ENCODE peak calls at places on chromosome 12, in four cellular contexts. B, N, O and Y are unnamed samples.

GRCh38 chr12:115199831-115200230 is 515.9 kb upstream of the TBX3 start:
- DNase-seq in B (no peak), N (no peak), O (no peak), Y (no peak)

GRCh38 chr12:121767525-121768016 is 25.9 kb downstream of the RHOF start:
- DNase-seq in B (peak), N (no peak), O (peak), Y (no peak)

GRCh38 chr12:107319536-107320030 is 226.2 kb upstream of the CRY1 start:
- DNase-seq in B (no peak), N (no peak), O (no peak), Y (no peak)

GRCh38 chr12:85568395-85569103 is 267.7 kb downstream of the RASSF9 start:
- DNase-seq in B (no peak), N (no peak), O (no peak), Y (peak)

GRCh38 chr12:127675936-127676335 is 591.0 kb upstream of the TMEM132C start:
- DNase-seq in B (no peak), N (no peak), O (no peak), Y (peak)

GRCh38 chr12:75720807-75721206 is 209.4 kb upstream of the KRR1 start:
- DNase-seq in B (no peak), N (no peak), O (no peak), Y (no peak)

GRCh38 chr12:129706716-129707115 is 197.1 kb downstream of the TMEM132D start:
- DNase-seq in B (no peak), N (no peak), O (no peak), Y (no peak)

GRCh38 chr12:62834971-62835547 is 99.9 kb downstream of the PPM1H start:
- DNase-seq in B (no peak), N (no peak), O (no peak), Y (no peak)

GRCh38 chr12:5798242-5799015 is 146.6 kb downstream of the ANO2 start:
- DNase-seq in B (no peak), N (no peak), O (no peak), Y (no peak)

GRCh38 chr12:100401660-100402059 is 44.8 kb downstream of the SLC17A8 start:
- DNase-seq in B (no peak), N (no peak), O (no peak), Y (no peak)

GRCh38 chr12:125314051-125314882 is 249.0 kb downstream of the AACS start:
- DNase-seq in B (no peak), N (no peak), O (no peak), Y (no peak)

GRCh38 chr12:84843588-84844144 is 68.9 kb downstream of the SLC6A15 start:
- DNase-seq in B (no peak), N (no peak), O (no peak), Y (no peak)

GRCh38 chr12:77830952-77831351 is 258 bp downstream of the NAV3 start:
- DNase-seq in B (no peak), N (no peak), O (no peak), Y (no peak)

GRCh38 chr12:103848132-103848531 is 7.1 kb upstream of the NT5DC3 start:
- DNase-seq in B (no peak), N (no peak), O (no peak), Y (peak)

DNA sequence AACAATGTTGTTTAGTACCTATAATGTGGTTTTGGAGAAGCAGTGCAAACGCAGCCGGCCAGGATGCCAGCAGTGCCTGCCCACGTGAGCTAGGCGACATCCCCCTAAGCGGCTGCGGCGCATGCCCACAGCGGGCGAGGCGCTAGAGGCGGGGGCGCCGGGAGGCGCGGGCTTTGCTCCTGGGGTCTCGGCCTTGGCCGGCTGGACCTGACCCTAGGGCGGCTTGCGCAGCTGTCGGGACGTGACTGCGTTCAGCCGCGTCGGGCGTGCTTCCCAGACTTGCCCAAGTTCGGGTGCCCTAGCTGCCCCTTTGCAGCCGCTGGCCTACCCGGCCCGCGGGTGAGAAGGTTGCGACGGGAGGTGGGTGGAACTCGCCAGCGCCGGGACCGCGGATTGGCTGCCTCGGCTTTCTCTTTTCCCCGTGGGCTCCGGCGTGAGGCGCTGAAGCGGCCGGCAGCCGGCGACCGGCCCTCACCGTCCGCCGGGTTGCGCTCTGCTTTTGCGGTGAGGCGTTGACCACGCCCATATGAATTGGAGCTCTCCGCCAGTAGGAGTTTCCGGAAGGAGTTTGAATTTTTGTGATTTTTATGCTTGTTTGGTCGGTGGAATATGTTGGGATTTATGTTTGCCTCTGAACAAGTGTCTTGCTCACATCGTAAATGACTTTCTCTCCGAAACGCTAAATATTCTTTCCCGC is at the start of gene TMEM19:
- DNase-seq in B (peak), N (peak), O (peak), Y (peak)
- TF ChIP-seq POLR2A in B (no peak), N (peak), O (peak), Y (peak)

GRCh38 chr12:21774358-21775129 is at the start of gene KCNJ8:
- DNase-seq in B (peak), N (no peak), O (peak), Y (peak)
- TF ChIP-seq POLR2A in B (no peak), N (no peak), O (no peak), Y (peak)

GRCh38 chr12:43482311-43483085 is 69.5 kb downstream of the ADAMTS20 start:
- DNase-seq in B (no peak), N (no peak), O (no peak), Y (no peak)
- TF ChIP-seq POLR2A in B (no peak), N (no peak), O (no peak), Y (no peak)

DNA sequence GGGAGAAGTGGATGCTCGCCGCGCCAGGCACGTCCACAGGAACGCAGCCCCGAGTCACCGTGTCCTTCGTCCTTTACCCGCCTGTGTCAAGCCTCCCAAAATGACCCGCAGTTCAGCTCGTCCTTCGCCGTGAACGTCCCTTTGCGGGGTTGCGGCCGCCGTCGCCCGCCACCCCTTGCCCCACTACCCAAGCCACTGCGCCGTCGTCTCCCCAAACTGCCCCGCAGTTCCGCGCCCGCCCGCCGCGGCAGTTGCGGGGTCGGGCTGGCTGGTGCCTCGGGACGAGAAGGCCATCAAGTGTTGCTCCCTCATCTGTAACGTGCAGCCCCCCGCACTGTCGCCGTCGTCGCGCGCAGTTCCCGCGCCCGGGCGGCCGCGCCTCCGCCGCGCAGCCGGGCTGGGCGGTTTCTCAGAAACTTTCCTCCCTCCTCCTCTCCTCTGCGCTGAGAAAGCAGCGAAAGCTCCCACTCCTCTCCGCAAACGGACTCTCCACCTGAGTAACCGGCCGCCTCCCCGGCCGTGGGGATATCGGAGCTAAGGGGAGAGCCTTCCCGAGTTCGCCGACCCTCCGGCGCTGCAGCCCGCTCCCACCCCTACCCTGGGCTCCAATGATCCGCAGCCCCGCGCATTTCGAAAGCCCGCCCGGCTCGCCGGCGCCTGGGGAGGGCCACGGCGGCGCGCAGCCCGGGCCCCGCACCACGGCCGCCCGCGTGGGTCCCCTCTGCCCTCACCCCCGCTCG is 6.7 kb downstream of the CDKN1B start:
- DNase-seq in B (peak), N (no peak), O (no peak), Y (peak)
- TF ChIP-seq POLR2A in B (no peak), N (no peak), O (no peak), Y (no peak)

GRCh38 chr12:102478416-102479098 is 1.8 kb downstream of the IGF1 start:
- DNase-seq in B (no peak), N (no peak), O (no peak), Y (no peak)
- TF ChIP-seq POLR2A in B (no peak), N (no peak), O (no peak), Y (no peak)

GRCh38 chr12:31591308-31591901 is 469 bp upstream of the DENND5B start:
- DNase-seq in B (peak), N (no peak), O (no peak), Y (no peak)
- TF ChIP-seq POLR2A in B (no peak), N (no peak), O (no peak), Y (no peak)

GRCh38 chr12:6916426-6917200 is 2.2 kb downstream of the ENO2 start:
- DNase-seq in B (no peak), N (no peak), O (no peak), Y (no peak)

GRCh38 chr12:6915789-6916285 is 1.5 kb downstream of the ENO2 start:
- DNase-seq in B (no peak), N (no peak), O (no peak), Y (no peak)

GRCh38 chr12:6912164-6912956 is 2.0 kb upstream of the ENO2 start:
- DNase-seq in B (no peak), N (no peak), O (no peak), Y (no peak)

GRCh38 chr12:6915023-6915788 is 826 bp downstream of the ENO2 start:
- DNase-seq in B (no peak), N (no peak), O (no peak), Y (no peak)

DNA sequence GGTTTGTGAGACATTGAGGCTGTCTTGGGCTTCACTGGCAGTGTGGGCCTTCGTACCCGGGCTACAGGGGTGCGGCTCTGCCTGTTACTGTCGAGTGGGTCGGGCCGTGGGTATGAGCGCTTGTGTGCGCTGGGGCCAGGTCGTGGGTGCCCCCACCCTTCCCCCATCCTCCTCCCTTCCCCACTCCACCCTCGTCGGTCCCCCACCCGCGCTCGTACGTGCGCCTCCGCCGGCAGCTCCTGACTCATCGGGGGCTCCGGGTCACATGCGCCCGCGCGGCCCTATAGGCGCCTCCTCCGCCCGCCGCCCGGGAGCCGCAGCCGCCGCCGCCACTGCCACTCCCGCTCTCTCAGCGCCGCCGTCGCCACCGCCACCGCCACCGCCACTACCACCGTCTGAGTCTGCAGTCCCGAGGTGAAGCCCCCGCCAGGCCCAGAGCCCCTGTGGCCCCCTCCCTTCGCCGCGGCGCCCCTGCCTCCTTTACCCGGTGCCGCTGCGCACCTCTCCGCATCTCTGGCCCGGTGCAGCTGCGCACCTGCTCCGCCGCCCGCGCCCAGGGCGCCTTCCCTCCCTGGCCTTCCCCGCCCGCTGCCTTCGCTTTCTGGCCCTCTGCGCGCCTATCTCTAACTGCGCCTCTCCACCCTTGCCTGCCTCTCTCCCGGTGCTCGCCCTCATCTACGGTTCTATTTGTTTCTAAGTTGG is at the start of gene ENO2:
- DNase-seq in B (peak), N (no peak), O (peak), Y (no peak)
- TF ChIP-seq POLR2A in B (no peak), N (no peak), O (peak), Y (no peak)